ENCODE peak calls at places on chromosome 7, in eight cellular contexts. One of them, this sample, is unnamed.

GRCh38 chr7:152366662-152367061 is 69.1 kb downstream of the KMT2C start:
- DNase-seq in CD4-positive, CD25-positive, alpha-beta regulatory T cell: no peak
- DNase-seq in A549: no peak
- DNase-seq in bronchial epithelial cell: no peak
- DNase-seq in naive thymus-derived CD4-positive, alpha-beta T cell: no peak
- DNase-seq in osteoblast: no peak
- DNase-seq in skeletal muscle cell: no peak
- DNase-seq in CD8-positive, alpha-beta T cell: no peak
- DNase-seq in this sample: no peak

GRCh38 chr7:83410989-83411591 is 237.8 kb downstream of the SEMA3E start:
- DNase-seq in naive thymus-derived CD4-positive, alpha-beta T cell: no peak
- DNase-seq in bronchial epithelial cell: peak
- DNase-seq in CD4-positive, CD25-positive, alpha-beta regulatory T cell: no peak
- DNase-seq in osteoblast: no peak
- DNase-seq in CD8-positive, alpha-beta T cell: no peak
- DNase-seq in A549: peak
- DNase-seq in skeletal muscle cell: no peak
- DNase-seq in this sample: peak

GRCh38 chr7:1892011-1892965 is 222.2 kb downstream of the ELFN1 start:
- DNase-seq in osteoblast: peak
- DNase-seq in naive thymus-derived CD4-positive, alpha-beta T cell: no peak
- DNase-seq in skeletal muscle cell: no peak
- DNase-seq in CD4-positive, CD25-positive, alpha-beta regulatory T cell: no peak
- DNase-seq in A549: no peak
- DNase-seq in bronchial epithelial cell: peak
- DNase-seq in CD8-positive, alpha-beta T cell: no peak
- DNase-seq in this sample: no peak

GRCh38 chr7:13848576-13849527 is 140.6 kb downstream of the ETV1 start:
- DNase-seq in CD8-positive, alpha-beta T cell: no peak
- DNase-seq in skeletal muscle cell: no peak
- DNase-seq in A549: no peak
- DNase-seq in CD4-positive, CD25-positive, alpha-beta regulatory T cell: no peak
- DNase-seq in naive thymus-derived CD4-positive, alpha-beta T cell: no peak
- DNase-seq in osteoblast: peak
- DNase-seq in bronchial epithelial cell: no peak
- DNase-seq in this sample: no peak

GRCh38 chr7:155459867-155460461 is 2.0 kb downstream of the EN2 start:
- DNase-seq in A549: no peak
- DNase-seq in CD4-positive, CD25-positive, alpha-beta regulatory T cell: no peak
- DNase-seq in osteoblast: peak
- DNase-seq in bronchial epithelial cell: no peak
- DNase-seq in CD8-positive, alpha-beta T cell: no peak
- DNase-seq in skeletal muscle cell: no peak
- DNase-seq in naive thymus-derived CD4-positive, alpha-beta T cell: no peak
- DNase-seq in this sample: no peak

GRCh38 chr7:128795129-128795528 is 3.4 kb downstream of the CCDC136 start:
- DNase-seq in skeletal muscle cell: no peak
- DNase-seq in bronchial epithelial cell: no peak
- DNase-seq in A549: no peak
- DNase-seq in naive thymus-derived CD4-positive, alpha-beta T cell: no peak
- DNase-seq in CD8-positive, alpha-beta T cell: no peak
- DNase-seq in osteoblast: no peak
- DNase-seq in CD4-positive, CD25-positive, alpha-beta regulatory T cell: no peak
- DNase-seq in this sample: no peak

GRCh38 chr7:1770331-1770730 is 100.3 kb downstream of the ELFN1 start:
- DNase-seq in CD8-positive, alpha-beta T cell: no peak
- DNase-seq in A549: no peak
- DNase-seq in osteoblast: no peak
- DNase-seq in skeletal muscle cell: no peak
- DNase-seq in CD4-positive, CD25-positive, alpha-beta regulatory T cell: no peak
- DNase-seq in bronchial epithelial cell: no peak
- DNase-seq in naive thymus-derived CD4-positive, alpha-beta T cell: no peak
- DNase-seq in this sample: no peak

GRCh38 chr7:81478664-81479063 is 291.2 kb downstream of the HGF start:
- DNase-seq in CD4-positive, CD25-positive, alpha-beta regulatory T cell: no peak
- DNase-seq in osteoblast: no peak
- DNase-seq in A549: no peak
- DNase-seq in bronchial epithelial cell: peak
- DNase-seq in naive thymus-derived CD4-positive, alpha-beta T cell: no peak
- DNase-seq in skeletal muscle cell: no peak
- DNase-seq in CD8-positive, alpha-beta T cell: no peak
- DNase-seq in this sample: no peak

GRCh38 chr7:7178081-7178480 is 4.3 kb upstream of the C1GALT1 start:
- DNase-seq in CD4-positive, CD25-positive, alpha-beta regulatory T cell: no peak
- DNase-seq in naive thymus-derived CD4-positive, alpha-beta T cell: no peak
- DNase-seq in skeletal muscle cell: no peak
- DNase-seq in osteoblast: peak
- DNase-seq in bronchial epithelial cell: peak
- DNase-seq in CD8-positive, alpha-beta T cell: no peak
- DNase-seq in A549: no peak
- DNase-seq in this sample: no peak

GRCh38 chr7:82044497-82045080 is 274.7 kb upstream of the HGF start:
- DNase-seq in bronchial epithelial cell: peak
- DNase-seq in skeletal muscle cell: no peak
- DNase-seq in osteoblast: no peak
- DNase-seq in naive thymus-derived CD4-positive, alpha-beta T cell: no peak
- DNase-seq in A549: peak
- DNase-seq in CD8-positive, alpha-beta T cell: no peak
- DNase-seq in CD4-positive, CD25-positive, alpha-beta regulatory T cell: no peak
- DNase-seq in this sample: peak

GRCh38 chr7:148368562-148368961 is 222.0 kb upstream of the C7orf33 start:
- DNase-seq in osteoblast: no peak
- DNase-seq in skeletal muscle cell: no peak
- DNase-seq in bronchial epithelial cell: no peak
- DNase-seq in naive thymus-derived CD4-positive, alpha-beta T cell: no peak
- DNase-seq in CD4-positive, CD25-positive, alpha-beta regulatory T cell: no peak
- DNase-seq in CD8-positive, alpha-beta T cell: no peak
- DNase-seq in A549: no peak
- DNase-seq in this sample: no peak

GRCh38 chr7:112510032-112510742 is 29.4 kb downstream of the LSMEM1 start:
- DNase-seq in osteoblast: peak
- DNase-seq in CD4-positive, CD25-positive, alpha-beta regulatory T cell: no peak
- DNase-seq in A549: no peak
- DNase-seq in bronchial epithelial cell: peak
- DNase-seq in CD8-positive, alpha-beta T cell: no peak
- DNase-seq in skeletal muscle cell: no peak
- DNase-seq in naive thymus-derived CD4-positive, alpha-beta T cell: no peak
- DNase-seq in this sample: no peak

GRCh38 chr7:3002631-3003030 is 41.0 kb downstream of the CARD11 start:
- DNase-seq in naive thymus-derived CD4-positive, alpha-beta T cell: no peak
- DNase-seq in bronchial epithelial cell: no peak
- DNase-seq in CD8-positive, alpha-beta T cell: no peak
- DNase-seq in skeletal muscle cell: no peak
- DNase-seq in CD4-positive, CD25-positive, alpha-beta regulatory T cell: no peak
- DNase-seq in osteoblast: no peak
- DNase-seq in A549: no peak
- DNase-seq in this sample: no peak

GRCh38 chr7:7761340-7761973 is 43.0 kb upstream of the RPA3 start:
- DNase-seq in A549: peak
- DNase-seq in osteoblast: no peak
- DNase-seq in bronchial epithelial cell: peak
- DNase-seq in skeletal muscle cell: no peak
- DNase-seq in CD4-positive, CD25-positive, alpha-beta regulatory T cell: no peak
- DNase-seq in CD8-positive, alpha-beta T cell: no peak
- DNase-seq in naive thymus-derived CD4-positive, alpha-beta T cell: peak
- DNase-seq in this sample: peak

GRCh38 chr7:102331536-102332275 is 24.5 kb downstream of the SPDYE6 start:
- DNase-seq in naive thymus-derived CD4-positive, alpha-beta T cell: no peak
- DNase-seq in CD8-positive, alpha-beta T cell: no peak
- DNase-seq in bronchial epithelial cell: no peak
- DNase-seq in skeletal muscle cell: no peak
- DNase-seq in A549: no peak
- DNase-seq in osteoblast: peak
- DNase-seq in CD4-positive, CD25-positive, alpha-beta regulatory T cell: no peak
- DNase-seq in this sample: no peak

GRCh38 chr7:44157116-44158059 is 16.3 kb upstream of the MYL7 start:
- DNase-seq in osteoblast: peak
- DNase-seq in CD4-positive, CD25-positive, alpha-beta regulatory T cell: no peak
- DNase-seq in CD8-positive, alpha-beta T cell: no peak
- DNase-seq in naive thymus-derived CD4-positive, alpha-beta T cell: no peak
- DNase-seq in skeletal muscle cell: no peak
- DNase-seq in bronchial epithelial cell: no peak
- DNase-seq in A549: no peak
- DNase-seq in this sample: no peak

GRCh38 chr7:102404005-102404861 is 8.1 kb downstream of the PRKRIP1 start:
- DNase-seq in osteoblast: no peak
- DNase-seq in skeletal muscle cell: no peak
- DNase-seq in CD4-positive, CD25-positive, alpha-beta regulatory T cell: peak
- DNase-seq in A549: peak
- DNase-seq in bronchial epithelial cell: peak
- DNase-seq in naive thymus-derived CD4-positive, alpha-beta T cell: peak
- DNase-seq in CD8-positive, alpha-beta T cell: no peak
- DNase-seq in this sample: peak

GRCh38 chr7:78514653-78515052 is 716.1 kb downstream of the PHTF2 start:
- DNase-seq in A549: no peak
- DNase-seq in osteoblast: peak
- DNase-seq in CD8-positive, alpha-beta T cell: no peak
- DNase-seq in CD4-positive, CD25-positive, alpha-beta regulatory T cell: no peak
- DNase-seq in bronchial epithelial cell: no peak
- DNase-seq in naive thymus-derived CD4-positive, alpha-beta T cell: no peak
- DNase-seq in skeletal muscle cell: no peak
- DNase-seq in this sample: no peak

GRCh38 chr7:84258628-84259027 is 64.0 kb upstream of the SEMA3A start:
- DNase-seq in CD8-positive, alpha-beta T cell: no peak
- DNase-seq in CD4-positive, CD25-positive, alpha-beta regulatory T cell: no peak
- DNase-seq in osteoblast: no peak
- DNase-seq in naive thymus-derived CD4-positive, alpha-beta T cell: no peak
- DNase-seq in skeletal muscle cell: peak
- DNase-seq in bronchial epithelial cell: no peak
- DNase-seq in A549: no peak
- DNase-seq in this sample: no peak

GRCh38 chr7:7570584-7570983 is 3.9 kb downstream of the MIOS start:
- DNase-seq in bronchial epithelial cell: no peak
- DNase-seq in skeletal muscle cell: no peak
- DNase-seq in naive thymus-derived CD4-positive, alpha-beta T cell: no peak
- DNase-seq in CD8-positive, alpha-beta T cell: no peak
- DNase-seq in CD4-positive, CD25-positive, alpha-beta regulatory T cell: no peak
- DNase-seq in osteoblast: no peak
- DNase-seq in A549: no peak
- DNase-seq in this sample: no peak

GRCh38 chr7:78279035-78279434 is 480.5 kb downstream of the PHTF2 start:
- DNase-seq in CD8-positive, alpha-beta T cell: no peak
- DNase-seq in naive thymus-derived CD4-positive, alpha-beta T cell: no peak
- DNase-seq in osteoblast: peak
- DNase-seq in A549: no peak
- DNase-seq in skeletal muscle cell: peak
- DNase-seq in CD4-positive, CD25-positive, alpha-beta regulatory T cell: no peak
- DNase-seq in bronchial epithelial cell: peak
- DNase-seq in this sample: no peak

GRCh38 chr7:130278892-130279690 is 12.4 kb downstream of the CPA2 start:
- DNase-seq in osteoblast: no peak
- DNase-seq in naive thymus-derived CD4-positive, alpha-beta T cell: no peak
- DNase-seq in A549: no peak
- DNase-seq in skeletal muscle cell: peak
- DNase-seq in bronchial epithelial cell: no peak
- DNase-seq in CD8-positive, alpha-beta T cell: no peak
- DNase-seq in CD4-positive, CD25-positive, alpha-beta regulatory T cell: no peak
- DNase-seq in this sample: no peak
- H3K4me3 ChIP-seq in osteoblast: no peak
- H3K4me3 ChIP-seq in naive thymus-derived CD4-positive, alpha-beta T cell: no peak
- H3K4me3 ChIP-seq in A549: no peak
- H3K4me3 ChIP-seq in skeletal muscle cell: no peak
- H3K4me3 ChIP-seq in bronchial epithelial cell: no peak
- H3K4me3 ChIP-seq in CD8-positive, alpha-beta T cell: no peak
- H3K4me3 ChIP-seq in CD4-positive, CD25-positive, alpha-beta regulatory T cell: no peak
- H3K4me3 ChIP-seq in this sample: no peak

DNA sequence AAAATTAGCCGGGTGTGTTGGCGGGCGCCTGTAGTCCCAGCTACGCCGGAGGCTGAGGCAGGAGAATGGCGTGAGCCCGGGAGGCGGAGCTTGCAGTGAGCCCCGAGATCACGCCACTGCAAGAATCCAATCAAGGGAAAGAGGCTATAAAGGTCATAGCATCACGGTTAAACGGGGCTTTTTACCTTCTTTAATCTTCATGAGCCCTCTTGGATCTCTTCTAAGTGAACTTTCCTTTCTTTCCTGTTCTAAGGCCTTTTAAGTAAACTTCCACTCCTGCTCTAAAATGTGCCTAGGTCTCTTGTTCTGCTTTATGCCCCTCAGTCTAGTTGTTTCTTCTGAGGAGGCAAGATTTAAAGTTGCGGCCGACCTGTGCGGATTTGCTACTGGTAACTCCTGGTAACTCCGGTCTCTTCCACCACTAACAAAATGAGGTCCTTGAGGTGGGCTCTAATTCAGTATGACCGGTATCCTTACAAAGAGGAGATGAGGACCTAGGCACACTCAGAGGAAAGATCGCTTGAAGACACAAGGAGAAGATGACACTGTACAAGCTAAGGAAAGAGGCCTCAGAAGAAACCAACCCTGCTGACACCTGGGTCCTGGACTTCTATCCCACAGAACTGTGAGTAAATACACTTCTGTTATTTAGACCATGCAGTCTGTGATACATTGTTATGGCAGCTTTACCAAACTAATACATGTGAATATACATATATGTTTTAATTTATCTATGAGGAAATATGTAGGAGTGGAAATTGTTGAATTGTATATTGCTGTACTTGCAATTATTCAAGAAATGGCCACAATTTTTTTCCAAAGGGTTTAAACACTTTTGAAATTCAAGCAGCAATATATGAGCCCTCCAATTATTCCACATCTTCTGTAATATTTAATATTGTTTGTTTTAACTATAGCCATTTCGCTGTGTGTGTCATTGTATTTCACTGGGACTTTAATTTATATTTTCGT is 331.5 kb upstream of the CNTNAP2 start:
- DNase-seq in bronchial epithelial cell: no peak
- DNase-seq in CD8-positive, alpha-beta T cell: no peak
- DNase-seq in naive thymus-derived CD4-positive, alpha-beta T cell: no peak
- DNase-seq in CD4-positive, CD25-positive, alpha-beta regulatory T cell: no peak
- DNase-seq in A549: no peak
- DNase-seq in osteoblast: no peak
- DNase-seq in skeletal muscle cell: no peak
- DNase-seq in this sample: no peak
- H3K4me3 ChIP-seq in bronchial epithelial cell: no peak
- H3K4me3 ChIP-seq in CD8-positive, alpha-beta T cell: no peak
- H3K4me3 ChIP-seq in naive thymus-derived CD4-positive, alpha-beta T cell: no peak
- H3K4me3 ChIP-seq in CD4-positive, CD25-positive, alpha-beta regulatory T cell: no peak
- H3K4me3 ChIP-seq in A549: no peak
- H3K4me3 ChIP-seq in osteoblast: no peak
- H3K4me3 ChIP-seq in skeletal muscle cell: no peak
- H3K4me3 ChIP-seq in this sample: no peak

GRCh38 chr7:64180989-64181388 is 26.0 kb upstream of the ZNF735 start:
- DNase-seq in CD8-positive, alpha-beta T cell: no peak
- DNase-seq in A549: peak
- DNase-seq in naive thymus-derived CD4-positive, alpha-beta T cell: no peak
- DNase-seq in CD4-positive, CD25-positive, alpha-beta regulatory T cell: no peak
- DNase-seq in osteoblast: peak
- DNase-seq in skeletal muscle cell: no peak
- DNase-seq in bronchial epithelial cell: peak
- DNase-seq in this sample: no peak
- H3K4me3 ChIP-seq in CD8-positive, alpha-beta T cell: no peak
- H3K4me3 ChIP-seq in A549: no peak
- H3K4me3 ChIP-seq in naive thymus-derived CD4-positive, alpha-beta T cell: no peak
- H3K4me3 ChIP-seq in CD4-positive, CD25-positive, alpha-beta regulatory T cell: no peak
- H3K4me3 ChIP-seq in osteoblast: no peak
- H3K4me3 ChIP-seq in skeletal muscle cell: no peak
- H3K4me3 ChIP-seq in bronchial epithelial cell: no peak
- H3K4me3 ChIP-seq in this sample: no peak

DNA sequence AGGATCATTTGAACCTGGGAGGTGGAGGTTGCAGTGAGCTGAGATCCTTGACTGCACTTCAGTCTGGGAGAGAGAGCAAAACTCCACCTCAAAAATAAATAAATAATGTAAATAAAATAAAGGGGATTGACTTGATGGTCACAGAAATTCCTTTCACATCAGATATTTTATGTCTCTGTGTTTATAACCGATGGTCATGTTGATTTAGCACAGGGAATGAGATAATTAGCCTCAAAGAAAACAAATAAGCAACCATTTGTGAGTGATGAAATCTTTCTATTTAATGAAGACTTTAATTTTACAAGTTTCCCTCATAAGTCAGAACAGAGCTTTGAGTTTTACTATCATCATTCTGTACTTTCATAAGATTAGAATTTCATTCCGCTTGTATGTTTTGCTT is 64.8 kb upstream of the NUPR2 start:
- DNase-seq in A549: no peak
- DNase-seq in CD8-positive, alpha-beta T cell: no peak
- DNase-seq in naive thymus-derived CD4-positive, alpha-beta T cell: no peak
- DNase-seq in bronchial epithelial cell: no peak
- DNase-seq in CD4-positive, CD25-positive, alpha-beta regulatory T cell: no peak
- DNase-seq in skeletal muscle cell: no peak
- DNase-seq in osteoblast: no peak
- DNase-seq in this sample: no peak
- H3K4me3 ChIP-seq in A549: no peak
- H3K4me3 ChIP-seq in CD8-positive, alpha-beta T cell: no peak
- H3K4me3 ChIP-seq in naive thymus-derived CD4-positive, alpha-beta T cell: no peak
- H3K4me3 ChIP-seq in bronchial epithelial cell: no peak
- H3K4me3 ChIP-seq in CD4-positive, CD25-positive, alpha-beta regulatory T cell: no peak
- H3K4me3 ChIP-seq in skeletal muscle cell: no peak
- H3K4me3 ChIP-seq in osteoblast: no peak
- H3K4me3 ChIP-seq in this sample: no peak